ENCODE peak calls at places on chromosomes 4 and X, in five cellular contexts. V, H, Z, T and K are unnamed samples.

GRCh38 chr4:38949416-38950051 is 81.9 kb downstream of the FAM114A1 start:
- DNase-seq in H (peak), Z (no peak), T (no peak), V (no peak), K (no peak)

GRCh38 chrX:26581086-26581485 is 365.1 kb downstream of the MAGEB5 start:
- DNase-seq in T (no peak), V (no peak), Z (no peak), H (no peak), K (no peak)

GRCh38 chr4:25098964-25099843 is 61.0 kb downstream of the SEPSECS start:
- DNase-seq in Z (no peak), H (peak), V (peak), T (no peak), K (no peak)

GRCh38 chr4:94995684-94996394 is 238.1 kb downstream of the BMPR1B start:
- DNase-seq in V (no peak), T (no peak), Z (peak), H (no peak), K (no peak)

GRCh38 chr4:3374667-3375066 is 67.1 kb upstream of the HGFAC start:
- DNase-seq in H (no peak), T (no peak), V (no peak), Z (no peak), K (no peak)

GRCh38 chr4:24805566-24805965 is 10.2 kb downstream of the SOD3 start:
- DNase-seq in Z (no peak), V (no peak), T (no peak), H (no peak), K (no peak)

GRCh38 chr4:11427201-11427996 is 1.3 kb downstream of the HS3ST1 start:
- DNase-seq in V (no peak), Z (no peak), T (no peak), H (no peak), K (no peak)

GRCh38 chr4:39363773-39364393 is 2.3 kb downstream of the RFC1 start:
- DNase-seq in Z (no peak), T (no peak), H (no peak), V (no peak), K (no peak)

GRCh38 chrX:112746812-112747630 is 67.3 kb upstream of the LHFPL1 start:
- DNase-seq in Z (no peak), V (no peak), H (peak), T (no peak), K (no peak)

GRCh38 chr4:182022899-182023298 is 220.3 kb upstream of the TENM3 start:
- DNase-seq in H (no peak), T (no peak), Z (no peak), V (no peak), K (no peak)

GRCh38 chr4:103493450-103494159 is 226.2 kb downstream of the TACR3 start:
- DNase-seq in H (no peak), T (no peak), V (no peak), Z (no peak), K (no peak)

GRCh38 chrX:9055354-9055753 is 21.4 kb upstream of the FAM9B start:
- DNase-seq in V (no peak), T (no peak), Z (no peak), H (no peak), K (no peak)

GRCh38 chr4:110231869-110232268 is 33.5 kb upstream of the ELOVL6 start:
- DNase-seq in T (no peak), V (no peak), H (no peak), Z (no peak), K (no peak)

GRCh38 chr4:116512552-116512951 is 572.8 kb downstream of the TRAM1L1 start:
- DNase-seq in T (no peak), V (no peak), Z (no peak), H (no peak), K (no peak)

GRCh38 chrX:51332188-51332942 is at the start of gene NUDT10:
- DNase-seq in H (peak), V (no peak), Z (peak), T (no peak), K (peak)

GRCh38 chr4:1187182-1187581 is 14.8 kb upstream of the SPON2 start:
- DNase-seq in Z (no peak), V (no peak), T (no peak), H (no peak), K (no peak)

GRCh38 chr4:42750091-42750490 is 93.2 kb upstream of the ATP8A1 start:
- DNase-seq in H (no peak), T (no peak), Z (peak), V (no peak), K (no peak)

GRCh38 chrX:71616672-71617529 is 1.4 kb downstream of the CXCR3 start:
- DNase-seq in Z (no peak), V (no peak), T (no peak), H (no peak), K (no peak)

GRCh38 chr4:26048378-26048882 is 134.4 kb downstream of the SMIM20 start:
- DNase-seq in H (no peak), V (peak), Z (no peak), T (peak), K (no peak)

GRCh38 chrX:107658660-107659059 is 30.4 kb downstream of the PRPS1 start:
- DNase-seq in T (no peak), Z (no peak), V (no peak), H (no peak), K (no peak)

GRCh38 chrX:12400218-12400617 is 261.9 kb downstream of the FRMPD4 start:
- DNase-seq in T (no peak), V (no peak), Z (no peak), H (no peak), K (no peak)

GRCh38 chrX:132810964-132811712 is 147.3 kb downstream of the HS6ST2 start:
- DNase-seq in T (no peak), V (no peak), Z (no peak), H (no peak), K (no peak)

GRCh38 chr4:3082915-3083515 is 8.5 kb downstream of the HTT start:
- DNase-seq in T (no peak), V (no peak), Z (no peak), H (no peak), K (no peak)

GRCh38 chr4:140076307-140076706 is 77.7 kb downstream of the MAML3 start:
- DNase-seq in V (no peak), H (no peak), T (no peak), Z (no peak), K (no peak)

GRCh38 chr4:10183462-10183861 is 66.9 kb upstream of the WDR1 start:
- DNase-seq in T (no peak), Z (no peak), V (no peak), H (no peak), K (no peak)